ENCODE peak calls at places on chromosomes 11 and 22, in nine cellular contexts. One of them, this sample, is unnamed.
A peak's percentile ranks its signal among the peaks of the same experiment; 100 is the strongest.

GRCh38 chr11:23314162-23314561 is 453.9 kb upstream of the CCDC179 start:
- DNase-seq in Caco-2: no peak
- DNase-seq in RKO: no peak
- DNase-seq in NCI-H2081: no peak
- DNase-seq in aorta: no peak
- DNase-seq in NCI-H1092 treated with DMSO at 0.1 percent for 48 hours: no peak
- DNase-seq in GM12878: no peak
- DNase-seq in mesothelial cell of epicardium: no peak
- DNase-seq in HuH-7: no peak
- DNase-seq in this sample: no peak

GRCh38 chr11:2892215-2893020 is 6.8 kb upstream of the CDKN1C start:
- DNase-seq in Caco-2: no peak
- DNase-seq in RKO: peak; percentile 55
- DNase-seq in NCI-H2081: no peak
- DNase-seq in aorta: no peak
- DNase-seq in NCI-H1092 treated with DMSO at 0.1 percent for 48 hours: peak; percentile 73
- DNase-seq in GM12878: no peak
- DNase-seq in mesothelial cell of epicardium: peak; percentile 83
- DNase-seq in HuH-7: peak; percentile 95
- DNase-seq in this sample: peak; percentile 44

GRCh38 chr11:13883042-13883441 is 79.5 kb upstream of the SPON1 start:
- DNase-seq in Caco-2: no peak
- DNase-seq in RKO: no peak
- DNase-seq in NCI-H2081: no peak
- DNase-seq in aorta: no peak
- DNase-seq in NCI-H1092 treated with DMSO at 0.1 percent for 48 hours: no peak
- DNase-seq in GM12878: no peak
- DNase-seq in mesothelial cell of epicardium: no peak
- DNase-seq in HuH-7: no peak
- DNase-seq in this sample: no peak

GRCh38 chr22:25367756-25368155 is 148.3 kb downstream of the CRYBB2 start:
- DNase-seq in Caco-2: no peak
- DNase-seq in RKO: no peak
- DNase-seq in NCI-H2081: no peak
- DNase-seq in aorta: no peak
- DNase-seq in NCI-H1092 treated with DMSO at 0.1 percent for 48 hours: no peak
- DNase-seq in GM12878: no peak
- DNase-seq in mesothelial cell of epicardium: no peak
- DNase-seq in HuH-7: no peak
- DNase-seq in this sample: no peak

GRCh38 chr11:14916403-14916802 is 24.4 kb upstream of the CYP2R1 start:
- DNase-seq in Caco-2: no peak
- DNase-seq in RKO: no peak
- DNase-seq in NCI-H2081: no peak
- DNase-seq in aorta: no peak
- DNase-seq in NCI-H1092 treated with DMSO at 0.1 percent for 48 hours: no peak
- DNase-seq in GM12878: no peak
- DNase-seq in mesothelial cell of epicardium: no peak
- DNase-seq in HuH-7: no peak
- DNase-seq in this sample: no peak

GRCh38 chr11:84339796-84340195 is 1053.6 kb upstream of the CCDC90B start:
- DNase-seq in Caco-2: no peak
- DNase-seq in RKO: no peak
- DNase-seq in NCI-H2081: no peak
- DNase-seq in aorta: no peak
- DNase-seq in NCI-H1092 treated with DMSO at 0.1 percent for 48 hours: no peak
- DNase-seq in GM12878: no peak
- DNase-seq in mesothelial cell of epicardium: no peak
- DNase-seq in HuH-7: no peak
- DNase-seq in this sample: no peak

GRCh38 chr11:48013269-48013901 is 33.0 kb downstream of the PTPRJ start:
- DNase-seq in Caco-2: no peak
- DNase-seq in RKO: no peak
- DNase-seq in NCI-H2081: peak; percentile 21
- DNase-seq in aorta: no peak
- DNase-seq in NCI-H1092 treated with DMSO at 0.1 percent for 48 hours: no peak
- DNase-seq in GM12878: no peak
- DNase-seq in mesothelial cell of epicardium: no peak
- DNase-seq in HuH-7: peak; percentile 52
- DNase-seq in this sample: no peak

GRCh38 chr11:19777342-19778102 is 64.9 kb downstream of the NAV2 start:
- DNase-seq in Caco-2: peak; percentile 62
- DNase-seq in RKO: no peak
- DNase-seq in NCI-H2081: no peak
- DNase-seq in aorta: no peak
- DNase-seq in NCI-H1092 treated with DMSO at 0.1 percent for 48 hours: peak; percentile 30
- DNase-seq in GM12878: peak; percentile 65
- DNase-seq in mesothelial cell of epicardium: no peak
- DNase-seq in HuH-7: peak; percentile 51
- DNase-seq in this sample: peak; percentile 78

GRCh38 chr22:29171721-29172120 is 34.0 kb upstream of the EMID1 start:
- DNase-seq in Caco-2: no peak
- DNase-seq in RKO: no peak
- DNase-seq in NCI-H2081: no peak
- DNase-seq in aorta: no peak
- DNase-seq in NCI-H1092 treated with DMSO at 0.1 percent for 48 hours: no peak
- DNase-seq in GM12878: no peak
- DNase-seq in mesothelial cell of epicardium: no peak
- DNase-seq in HuH-7: no peak
- DNase-seq in this sample: no peak

GRCh38 chr11:64138413-64138812 is 27.5 kb downstream of the MACROD1 start:
- DNase-seq in Caco-2: no peak
- DNase-seq in RKO: no peak
- DNase-seq in NCI-H2081: peak; percentile 47
- DNase-seq in aorta: no peak
- DNase-seq in NCI-H1092 treated with DMSO at 0.1 percent for 48 hours: peak; percentile 57
- DNase-seq in GM12878: no peak
- DNase-seq in mesothelial cell of epicardium: no peak
- DNase-seq in HuH-7: no peak
- DNase-seq in this sample: no peak